ENCODE peak calls at places on chromosomes 12 and 14, in five cellular contexts. G is colonic mucosa; U is CD8-positive, alpha-beta T cell; P is tibial nerve; D is pancreas. B is an unnamed sample.

GRCh38 chr12:86710110-86710509 is 453.9 kb upstream of the MGAT4C start:
- DNase-seq in P (no peak), G (no peak), U (no peak), D (no peak), B (no peak)

GRCh38 chr14:74573421-74574091 is 38.5 kb downstream of the LTBP2 start:
- DNase-seq in P (no peak), D (no peak), U (no peak), G (no peak), B (no peak)

GRCh38 chr12:1913377-1914115 is 4.9 kb downstream of the CACNA2D4 start:
- DNase-seq in D (no peak), G (no peak), U (no peak), P (no peak), B (no peak)

GRCh38 chr12:7498832-7499231 is 4.7 kb downstream of the CD163 start:
- DNase-seq in D (no peak), G (no peak), P (no peak), U (no peak), B (no peak)

GRCh38 chr14:106459971-106460730 is 933.8 kb downstream of the TMEM121 start:
- DNase-seq in U (peak), D (no peak), P (no peak), G (no peak), B (no peak)

GRCh38 chr12:26566670-26567069 is 266.3 kb downstream of the ITPR2 start:
- DNase-seq in D (no peak), P (no peak), G (no peak), U (no peak), B (no peak)

GRCh38 chr14:32611752-32612151 is 282.7 kb downstream of the AKAP6 start:
- DNase-seq in U (no peak), P (no peak), D (no peak), G (no peak), B (no peak)

GRCh38 chr12:19382111-19382526 is 57.2 kb upstream of the AEBP2 start:
- DNase-seq in P (no peak), U (no peak), G (no peak), D (no peak), B (no peak)

GRCh38 chr14:73339206-73339605 is 101.9 kb downstream of the PAPLN start:
- DNase-seq in D (no peak), P (no peak), U (no peak), G (no peak), B (no peak)

GRCh38 chr14:69675877-69676416 is 64.6 kb downstream of the SUSD6 start:
- DNase-seq in P (no peak), G (no peak), D (no peak), U (no peak), B (no peak)

GRCh38 chr14:70821581-70821915 is 12.2 kb upstream of the MAP3K9 start:
- DNase-seq in U (no peak), D (no peak), P (no peak), G (no peak), B (no peak)

GRCh38 chr14:40268236-40268635 is 836.0 kb upstream of the FBXO33 start:
- DNase-seq in G (no peak), P (no peak), D (no peak), U (no peak), B (no peak)

GRCh38 chr14:40271480-40271879 is 839.2 kb upstream of the FBXO33 start:
- DNase-seq in D (no peak), G (no peak), P (no peak), U (no peak), B (no peak)

GRCh38 chr14:40273417-40273816 is 841.2 kb upstream of the FBXO33 start:
- DNase-seq in U (no peak), D (no peak), P (no peak), G (no peak), B (no peak)

GRCh38 chr14:40269436-40269835 is 837.2 kb upstream of the FBXO33 start:
- DNase-seq in P (no peak), G (no peak), U (no peak), D (no peak), B (no peak)
- H3K27ac ChIP-seq in P (no peak), G (no peak), U (no peak), D (no peak), B (no peak)

GRCh38 chr14:102645746-102646440 is 53.4 kb downstream of the RCOR1 start:
- DNase-seq in G (no peak), P (no peak), U (no peak), D (no peak), B (no peak)

GRCh38 chr14:102646615-102647014 is 54.2 kb downstream of the RCOR1 start:
- DNase-seq in P (no peak), G (no peak), D (no peak), U (no peak), B (no peak)

DNA sequence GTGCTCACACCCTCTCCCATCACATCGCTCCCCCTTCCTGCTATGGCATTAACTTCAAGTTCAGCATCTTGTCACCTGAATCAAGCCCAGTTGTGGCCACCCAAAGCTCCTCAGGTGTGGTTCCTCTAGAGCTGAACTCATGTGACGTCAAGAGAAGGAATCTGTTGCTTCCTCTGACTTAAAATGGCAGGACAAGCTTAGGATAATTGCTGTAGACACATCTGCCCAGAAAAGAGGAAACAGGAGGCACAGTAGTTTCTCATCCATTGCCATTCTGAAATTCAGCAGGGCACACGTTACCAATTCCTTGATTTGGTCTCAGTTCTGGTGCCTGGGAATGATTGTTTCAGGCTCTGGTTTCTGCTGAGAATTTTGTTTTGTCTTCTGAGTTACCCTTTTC is 52.1 kb downstream of the RCOR1 start:
- DNase-seq in P (no peak), U (no peak), G (no peak), D (no peak), B (no peak)
- H3K27ac ChIP-seq in P (no peak), U (no peak), G (no peak), D (no peak), B (no peak)

GRCh38 chr12:123050913-123051312 is 70.4 kb downstream of the ARL6IP4 start:
- DNase-seq in P (no peak), D (no peak), G (no peak), U (no peak), B (no peak)
- H3K27ac ChIP-seq in P (no peak), D (no peak), G (no peak), U (no peak), B (no peak)

GRCh38 chr12:122563361-122563760 is 36.3 kb downstream of the KNTC1 start:
- DNase-seq in U (no peak), P (no peak), D (no peak), G (no peak), B (no peak)

GRCh38 chr12:122558721-122559641 is 31.9 kb downstream of the KNTC1 start:
- DNase-seq in D (no peak), U (no peak), G (no peak), P (no peak), B (no peak)

GRCh38 chr12:122560138-122560537 is 33.1 kb downstream of the KNTC1 start:
- DNase-seq in U (no peak), G (no peak), P (no peak), D (no peak), B (no peak)
- H3K27ac ChIP-seq in U (no peak), G (no peak), P (no peak), D (no peak), B (no peak)

GRCh38 chr14:67643671-67644070 is 24.0 kb downstream of the ARG2 start:
- DNase-seq in G (no peak), D (no peak), P (no peak), U (no peak), B (no peak)
- H3K27ac ChIP-seq in G (no peak), D (no peak), P (no peak), U (no peak), B (no peak)

GRCh38 chr12:99600388-99600787 is 47.2 kb upstream of the GARIN6 start:
- DNase-seq in P (no peak), U (no peak), G (no peak), D (no peak), B (no peak)
- H3K27ac ChIP-seq in P (no peak), U (no peak), G (no peak), D (no peak), B (no peak)

GRCh38 chr12:49873361-49873934 is 30.3 kb downstream of the FAIM2 start:
- DNase-seq in G (no peak), D (no peak), P (no peak), U (no peak), B (no peak)
- H3K27ac ChIP-seq in G (no peak), D (no peak), P (no peak), U (no peak), B (peak)